ENCODE peak calls at places on chromosomes 1 and 21, in seven cellular contexts. K, H, W, Z, F, A and M are unnamed samples. For H3K4me1 and H3K36me3, the result is how much of the 10 kb centered on the place peaks cover.

GRCh38 chr1:211521102-211521815 is 29.3 kb upstream of the RD3 start:
- DNase-seq in Z (no peak), H (no peak), K (no peak), W (no peak), A (no peak), F (no peak), M (no peak)

GRCh38 chr21:39688010-39688409 is 57.0 kb upstream of the IGSF5 start:
- DNase-seq in W (no peak), F (no peak), Z (no peak), A (no peak), K (no peak), H (no peak), M (no peak)

GRCh38 chr21:27077501-27077900 is 110.6 kb upstream of the ADAMTS5 start:
- DNase-seq in F (no peak), A (no peak), W (no peak), K (no peak), Z (no peak), H (peak), M (no peak)

GRCh38 chr1:182444497-182444896 is 5.4 kb upstream of the RGSL1 start:
- DNase-seq in W (no peak), K (no peak), F (no peak), Z (no peak), A (no peak), H (peak), M (no peak)

GRCh38 chr1:31648633-31649032 is 4.0 kb upstream of the PEF1 start:
- DNase-seq in A (no peak), H (peak), Z (peak), F (no peak), W (no peak), K (no peak), M (no peak)

GRCh38 chr1:69915347-69915746 is 290.0 kb downstream of the LRRC40 start:
- DNase-seq in H (peak), A (no peak), W (no peak), F (no peak), K (no peak), Z (no peak), M (no peak)

GRCh38 chr1:46133181-46133658 is 791 bp upstream of the PIK3R3 start:
- DNase-seq in W (no peak), K (no peak), A (no peak), Z (peak), H (no peak), F (no peak), M (no peak)

GRCh38 chr1:8348777-8349472 is 31.0 kb downstream of the SLC45A1 start:
- DNase-seq in A (peak), Z (peak), K (peak), W (peak), F (no peak), H (peak), M (peak)

GRCh38 chr1:199691540-199691939 is 336.0 kb upstream of the NR5A2 start:
- DNase-seq in Z (no peak), K (no peak), W (peak), F (no peak), A (no peak), H (peak), M (no peak)

GRCh38 chr1:243341074-243341473 is 85.2 kb downstream of the SDCCAG8 start:
- DNase-seq in K (no peak), F (no peak), Z (no peak), A (no peak), H (peak), W (no peak), M (no peak)

GRCh38 chr1:85134583-85135455 is 66.0 kb downstream of the SYDE2 start:
- DNase-seq in F (no peak), W (no peak), H (peak), Z (no peak), A (no peak), K (peak), M (peak)

GRCh38 chr1:65067491-65068201 is 80.4 kb upstream of the AK4 start:
- DNase-seq in F (peak), K (peak), H (peak), A (peak), W (peak), Z (peak), M (peak)

GRCh38 chr1:177281901-177282300 is 111.1 kb downstream of the BRINP2 start:
- DNase-seq in H (no peak), W (no peak), A (no peak), Z (no peak), F (no peak), K (no peak), M (no peak)

GRCh38 chr21:17371470-17371869 is 141.4 kb upstream of the CXADR start:
- DNase-seq in K (no peak), A (no peak), W (no peak), H (peak), F (no peak), Z (no peak), M (no peak)

GRCh38 chr1:6864166-6864565 is 78.9 kb downstream of the CAMTA1 start:
- DNase-seq in Z (no peak), F (no peak), K (no peak), A (no peak), H (no peak), W (no peak), M (no peak)

GRCh38 chr1:236978740-236979139 is 25.5 kb downstream of the MT1HL1 start:
- DNase-seq in A (no peak), Z (no peak), K (no peak), W (no peak), H (peak), F (no peak), M (no peak)

GRCh38 chr1:15014521-15014920 is 139.0 kb upstream of the TMEM51 start:
- DNase-seq in K (no peak), W (no peak), H (no peak), A (no peak), F (no peak), Z (no peak), M (no peak)

GRCh38 chr1:101178688-101179491 is 57.9 kb upstream of the S1PR1 start:
- DNase-seq in K (no peak), Z (no peak), A (no peak), W (no peak), F (no peak), H (no peak), M (no peak)

GRCh38 chr1:39859859-39860812 is 23.2 kb downstream of the TRIT1 start:
- DNase-seq in W (no peak), Z (no peak), K (no peak), F (no peak), H (no peak), A (no peak), M (no peak)

GRCh38 chr21:35720065-35720810 is 340.1 kb downstream of the SETD4 start:
- DNase-seq in W (no peak), F (no peak), A (no peak), H (no peak), K (no peak), Z (no peak), M (no peak)

GRCh38 chr1:39196244-39197215 is 8.0 kb upstream of the MACF1 start:
- DNase-seq in W (no peak), K (no peak), F (no peak), A (no peak), Z (peak), H (peak), M (no peak)

GRCh38 chr1:54826226-54826816 is 25.2 kb upstream of the TTC22 start:
- DNase-seq in W (no peak), Z (no peak), A (peak), K (no peak), F (no peak), H (no peak), M (no peak)

GRCh38 chr1:211474426-211474825 is 17.5 kb downstream of the RD3 start:
- DNase-seq in F (no peak), K (no peak), A (no peak), W (no peak), Z (no peak), H (no peak), M (no peak)

GRCh38 chr1:222889445-222889844 is 74.6 kb downstream of the DISP1 start:
- DNase-seq in F (no peak), K (no peak), W (no peak), H (peak), A (no peak), Z (no peak), M (no peak)

GRCh38 chr1:36773827-36774541 is 260.3 kb downstream of the GRIK3 start:
- DNase-seq in K (no peak), W (no peak), H (no peak), Z (no peak), A (no peak), F (no peak), M (no peak)

GRCh38 chr1:79198841-79199240 is 192.3 kb upstream of the ADGRL4 start:
- DNase-seq in W (no peak), F (no peak), K (no peak), A (no peak), Z (no peak), H (peak), M (no peak)

GRCh38 chr1:87204441-87204840 is 124.2 kb upstream of the LMO4 start:
- DNase-seq in K (no peak), A (no peak), F (no peak), W (no peak), H (peak), Z (no peak), M (no peak)
- H3K4me1 ChIP-seq in K (under half), A (under half), F (under half), W (under half), H (under half), Z (under half), M (under half)

GRCh38 chr1:213511173-213511572 is 460.1 kb downstream of the RPS6KC1 start:
- DNase-seq in K (no peak), A (no peak), W (no peak), Z (no peak), F (no peak), H (no peak), M (no peak)

GRCh38 chr1:213513006-213513405 is 462.0 kb downstream of the RPS6KC1 start:
- DNase-seq in K (no peak), A (no peak), F (no peak), H (no peak), W (no peak), Z (no peak), M (no peak)

GRCh38 chr1:213512316-213512715 is 461.3 kb downstream of the RPS6KC1 start:
- DNase-seq in F (no peak), K (no peak), W (no peak), H (no peak), Z (no peak), A (no peak), M (no peak)

GRCh38 chr1:213507472-213508223 is 456.6 kb downstream of the RPS6KC1 start:
- DNase-seq in A (no peak), W (no peak), F (no peak), K (peak), Z (no peak), H (no peak), M (no peak)
- H3K36me3 ChIP-seq in A (under half), W (under half), F (under half), K (under half), Z (under half), H (under half), M (under half)

DNA sequence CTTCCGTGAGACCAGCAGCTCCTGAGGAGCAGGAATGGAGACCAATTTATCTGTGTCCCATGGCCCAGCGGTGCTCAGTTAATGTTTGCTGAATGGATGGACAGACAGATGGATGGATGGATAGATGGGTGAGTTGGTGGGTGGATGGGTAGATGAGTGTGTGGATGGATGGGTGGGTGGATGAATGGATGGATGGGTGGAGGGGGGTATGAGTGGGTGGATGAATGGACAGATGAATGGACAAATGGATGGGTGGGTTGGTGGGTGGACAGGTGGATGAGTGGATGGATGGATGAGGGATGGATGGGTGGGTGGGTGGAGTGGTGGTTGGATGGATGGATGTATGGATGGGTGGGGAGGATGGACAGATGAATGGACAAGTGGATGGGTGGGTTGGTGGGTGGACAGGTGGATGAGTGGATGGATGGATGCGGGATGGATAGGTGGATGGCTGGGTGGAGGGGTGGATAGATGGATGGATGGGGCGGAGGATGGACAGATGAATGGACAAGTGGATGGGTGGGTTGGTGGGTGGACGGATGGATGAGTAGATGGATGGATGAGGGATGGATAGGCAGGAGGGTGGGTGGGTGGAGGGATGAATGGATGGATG is 13.4 kb downstream of the EPHA2 start:
- DNase-seq in F (no peak), W (no peak), Z (no peak), H (no peak), K (no peak), A (no peak), M (no peak)
- H3K4me1 ChIP-seq in F (half or more), W (half or more), Z (half or more), H (half or more), K (half or more), A (half or more), M (half or more)

GRCh38 chr1:232467073-232467760 is 162.7 kb downstream of the SIPA1L2 start:
- DNase-seq in Z (no peak), W (no peak), A (no peak), H (no peak), K (no peak), F (no peak), M (no peak)
- H3K36me3 ChIP-seq in Z (under half), W (under half), A (under half), H (under half), K (under half), F (under half), M (under half)

DNA sequence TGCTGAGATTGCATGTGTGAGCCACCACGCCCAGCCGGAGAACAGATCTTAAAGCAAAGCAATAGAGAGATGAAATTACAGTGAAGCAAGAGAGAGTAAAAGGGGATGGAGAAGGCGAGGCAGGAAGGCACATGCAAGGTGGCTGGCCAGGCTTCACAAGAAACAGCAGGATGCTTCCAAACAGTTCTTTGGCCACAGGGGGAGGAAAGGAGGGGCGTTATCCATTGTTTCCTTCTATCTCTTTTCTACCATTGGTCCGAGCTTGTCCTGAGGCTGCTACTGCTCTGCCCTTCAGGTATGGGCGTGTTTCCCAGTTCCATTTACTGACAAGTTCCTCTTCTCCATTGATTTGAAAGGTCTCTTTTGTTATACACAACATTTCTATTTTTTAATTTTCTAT is 33.7 kb upstream of the PARP1 start:
- DNase-seq in Z (no peak), F (no peak), W (no peak), A (no peak), H (no peak), K (no peak), M (no peak)
- H3K4me1 ChIP-seq in Z (under half), F (under half), W (under half), A (under half), H (under half), K (under half), M (under half)

DNA sequence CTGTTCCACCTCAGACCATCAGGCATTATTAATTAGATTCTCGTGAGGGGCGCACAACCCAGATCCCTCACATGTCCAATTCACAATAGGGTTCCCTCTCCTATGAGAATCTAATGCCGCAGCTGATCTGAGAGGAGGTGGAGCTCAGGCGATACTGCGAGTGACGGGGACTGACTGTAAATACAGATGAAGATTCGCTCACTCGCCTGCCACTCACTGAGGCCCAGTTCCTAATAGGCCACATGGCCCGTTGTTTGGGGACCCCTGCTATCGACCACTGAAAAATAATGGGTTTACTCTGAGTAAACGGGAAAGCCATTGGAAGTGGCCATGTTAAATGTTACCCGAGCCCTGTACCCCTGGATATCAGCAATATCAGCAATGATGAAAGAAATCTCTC is 65.9 kb downstream of the GRIK1 start:
- DNase-seq in Z (no peak), W (no peak), F (no peak), H (no peak), A (no peak), K (no peak), M (no peak)
- H3K36me3 ChIP-seq in Z (under half), W (under half), F (under half), H (under half), A (under half), K (under half), M (under half)

GRCh38 chr1:241532173-241532553 is at the start of gene KMO:
- DNase-seq in H (peak), Z (no peak), A (no peak), K (no peak), F (no peak), W (no peak), M (peak)
- H3K4me1 ChIP-seq in H (under half), Z (under half), A (under half), K (under half), F (under half), W (under half), M (under half)

GRCh38 chr1:87717167-87717670 is 388.5 kb downstream of the LMO4 start:
- DNase-seq in F (no peak), K (no peak), W (no peak), Z (no peak), A (no peak), H (no peak), M (no peak)

GRCh38 chr1:87715471-87715870 is 386.8 kb downstream of the LMO4 start:
- DNase-seq in A (no peak), Z (no peak), W (no peak), H (no peak), F (no peak), K (no peak), M (no peak)

GRCh38 chr1:87714278-87714677 is 385.6 kb downstream of the LMO4 start:
- DNase-seq in H (no peak), A (no peak), F (no peak), W (no peak), K (no peak), Z (no peak), M (no peak)

GRCh38 chr1:87712261-87712674 is 383.6 kb downstream of the LMO4 start:
- DNase-seq in A (no peak), F (no peak), H (peak), W (peak), K (no peak), Z (no peak), M (peak)

DNA sequence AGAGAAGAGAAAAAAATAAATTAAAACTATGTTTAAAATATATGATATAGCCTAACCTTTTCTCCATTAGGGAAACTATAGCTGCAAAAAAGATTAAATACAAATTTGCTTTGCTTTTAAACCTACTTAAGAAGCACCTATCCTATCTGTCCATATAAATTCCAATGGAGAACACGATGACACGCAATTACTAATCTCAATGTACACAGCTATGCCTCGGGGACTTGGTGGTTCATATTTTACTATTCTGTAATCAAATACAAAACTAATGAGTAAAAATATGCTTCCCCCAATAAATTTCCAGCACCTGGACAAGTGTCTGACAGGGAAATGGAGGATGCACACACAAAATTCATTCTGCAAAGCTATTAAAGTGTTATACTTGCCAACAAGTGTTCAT is 386.4 kb downstream of the LMO4 start:
- DNase-seq in K (no peak), Z (no peak), H (no peak), W (no peak), A (no peak), F (no peak), M (no peak)
- H3K36me3 ChIP-seq in K (under half), Z (under half), H (under half), W (under half), A (under half), F (under half), M (under half)

GRCh38 chr21:32388306-32388705 is 4.5 kb downstream of the URB1 start:
- DNase-seq in Z (no peak), A (no peak), K (no peak), W (no peak), F (no peak), H (no peak), M (no peak)
- H3K4me1 ChIP-seq in Z (under half), A (under half), K (under half), W (under half), F (under half), H (under half), M (under half)

GRCh38 chr1:116389013-116389412 is 16.0 kb downstream of the ATP1A1 start:
- DNase-seq in H (no peak), A (peak), Z (no peak), F (no peak), W (no peak), K (no peak), M (no peak)

GRCh38 chr1:116391207-116391606 is 18.2 kb downstream of the ATP1A1 start:
- DNase-seq in K (no peak), F (no peak), Z (no peak), A (no peak), H (no peak), W (no peak), M (no peak)

GRCh38 chr1:116389705-116390104 is 16.7 kb downstream of the ATP1A1 start:
- DNase-seq in K (no peak), Z (no peak), A (no peak), H (no peak), W (no peak), F (no peak), M (no peak)

GRCh38 chr1:116388122-116388521 is 15.1 kb downstream of the ATP1A1 start:
- DNase-seq in H (no peak), Z (no peak), W (no peak), F (no peak), A (no peak), K (no peak), M (no peak)

GRCh38 chr1:116390195-116390594 is 17.2 kb downstream of the ATP1A1 start:
- DNase-seq in W (no peak), K (no peak), Z (no peak), A (no peak), H (no peak), F (no peak), M (no peak)
- H3K36me3 ChIP-seq in W (half or more), K (half or more), Z (half or more), A (half or more), H (half or more), F (half or more), M (under half)